ENCODE peak calls at places on chromosome 5, in four cellular contexts. M is mammary epithelial cell; U is T1000; X is stimulated activated naive CD8-positive, alpha-beta T cell treated with anti-CD3 and anti-CD28 coated beads, Interleukin-15, amount 100 ng/mL, for 72 hours. W is an unnamed sample.

GRCh38 chr5:116441223-116441622 is 133.4 kb downstream of the SEMA6A start:
- DNase-seq in X (no peak), U (no peak), M (no peak), W (no peak)

GRCh38 chr5:173454764-173455598 is 126.8 kb upstream of the STC2 start:
- DNase-seq in U (peak; percentile 83), X (no peak), M (peak; percentile 91), W (no peak)

GRCh38 chr5:67842806-67843205 is 372.8 kb upstream of the PIK3R1 start:
- DNase-seq in M (peak; percentile 5), X (no peak), U (no peak), W (no peak)

GRCh38 chr5:423626-424258 is 19.2 kb upstream of the EXOC3 start:
- DNase-seq in U (no peak), M (no peak), X (peak; percentile 11), W (no peak)

GRCh38 chr5:39371367-39371635 is 7.0 kb upstream of the C9 start:
- DNase-seq in X (no peak), M (no peak), U (no peak), W (no peak)

GRCh38 chr5:122126711-122127385 is 2.5 kb upstream of the ZNF474 start:
- DNase-seq in U (no peak), X (no peak), M (no peak), W (no peak)

GRCh38 chr5:78799254-78800017 is 150.9 kb upstream of the LHFPL2 start:
- DNase-seq in M (no peak), U (no peak), X (no peak), W (no peak)

GRCh38 chr5:144487761-144488160 is 317.1 kb downstream of the KCTD16 start:
- DNase-seq in X (no peak), U (no peak), M (no peak), W (no peak)

GRCh38 chr5:72063219-72063819 is 44.0 kb upstream of the MAP1B start:
- DNase-seq in M (peak; percentile 8), X (no peak), U (peak; percentile 7), W (no peak)

GRCh38 chr5:10442581-10442980 is 902 bp downstream of the ROPN1L start:
- DNase-seq in U (no peak), X (no peak), M (no peak), W (no peak)

GRCh38 chr5:43658499-43658898 is 55.5 kb downstream of the NNT start:
- DNase-seq in M (peak; percentile 72), U (no peak), X (no peak), W (no peak)

GRCh38 chr5:56349461-56349860 is 116.3 kb upstream of the ANKRD55 start:
- DNase-seq in X (no peak), M (no peak), U (no peak), W (no peak)

GRCh38 chr5:135895474-135896006 is at the start of gene IL9:
- DNase-seq in U (no peak), X (no peak), M (no peak), W (no peak)

GRCh38 chr5:107979272-107979671 is 308.5 kb upstream of the EFNA5 start:
- DNase-seq in X (no peak), U (no peak), M (no peak), W (no peak)

GRCh38 chr5:6603643-6604042 is 29.2 kb downstream of the NSUN2 start:
- DNase-seq in M (no peak), U (no peak), X (no peak), W (no peak)

GRCh38 chr5:154899107-154899816 is 38.7 kb downstream of the GEMIN5 start:
- DNase-seq in X (no peak), M (no peak), U (no peak), W (no peak)

GRCh38 chr5:7855611-7856010 is 4.7 kb upstream of the CFAP90 start:
- DNase-seq in X (no peak), U (no peak), M (no peak), W (no peak)

GRCh38 chr5:169091396-169091980 is 209.5 kb downstream of the SLIT3 start:
- DNase-seq in M (no peak), X (no peak), U (no peak), W (no peak)